ENCODE peak calls at places on chromosomes 6 and 20, in five cellular contexts. Q is neural progenitor cell; L is stimulated activated CD8-positive, alpha-beta memory T cell treated with anti-CD3 and anti-CD28 coated beads, Interleukin-4, amount 100 ng/mL, for 48 hours; I is COLO829; C is substantia nigra. Y is an unnamed sample.

GRCh38 chr20:36281785-36282380 is 24.3 kb upstream of the DLGAP4 start:
- DNase-seq in Q (no peak), L (peak; percentile 10), I (no peak), C (no peak), Y (no peak)

GRCh38 chr6:2938632-2939083 is 32.7 kb downstream of the SERPINB6 start:
- DNase-seq in Q (no peak), L (peak; percentile 25), I (no peak), C (no peak), Y (peak; percentile 0)

GRCh38 chr20:64053841-64054661 is 4.6 kb upstream of the SOX18 start:
- DNase-seq in Q (peak; percentile 74), L (no peak), I (no peak), C (no peak), Y (no peak)

GRCh38 chr20:48932375-48932941 is 10.9 kb downstream of the ARFGEF2 start:
- DNase-seq in Q (no peak), L (no peak), I (no peak), C (no peak), Y (no peak)

GRCh38 chr6:148868314-148868713 is 121.5 kb downstream of the UST start:
- DNase-seq in Q (no peak), L (no peak), I (no peak), C (no peak), Y (no peak)

GRCh38 chr20:30286157-30286556 is 971.3 kb upstream of the DEFB115 start:
- DNase-seq in Q (no peak), L (no peak), I (no peak), C (no peak), Y (no peak)

GRCh38 chr6:8857160-8857559 is 421.8 kb upstream of the SLC35B3 start:
- DNase-seq in Q (no peak), L (no peak), I (no peak), C (no peak), Y (no peak)

GRCh38 chr6:1767481-1768246 is 157.9 kb downstream of the FOXC1 start:
- DNase-seq in Q (no peak), L (no peak), I (no peak), C (no peak), Y (no peak)

GRCh38 chr6:83008631-83009030 is 57.0 kb downstream of the UBE3D start:
- DNase-seq in Q (no peak), L (no peak), I (no peak), C (no peak), Y (no peak)

GRCh38 chr6:36025260-36025931 is 955 bp upstream of the SLC26A8 start:
- DNase-seq in Q (no peak), L (no peak), I (no peak), C (no peak), Y (no peak)

GRCh38 chr6:26020983-26021349 is 58.4 kb downstream of the TRIM38 start:
- DNase-seq in Q (peak; percentile 64), L (peak; percentile 78), I (no peak), C (peak; percentile 43), Y (peak; percentile 40)

GRCh38 chr6:46134216-46134615 is 4.4 kb downstream of the ENPP4 start:
- DNase-seq in Q (peak; percentile 78), L (no peak), I (no peak), C (no peak), Y (no peak)

GRCh38 chr6:123901441-123901840 is 97.8 kb downstream of the NKAIN2 start:
- DNase-seq in Q (no peak), L (no peak), I (no peak), C (no peak), Y (no peak)

GRCh38 chr6:337782-338464 is 45.6 kb downstream of the DUSP22 start:
- DNase-seq in Q (no peak), L (peak; percentile 45), I (no peak), C (no peak), Y (no peak)

GRCh38 chr6:108566406-108566805 is 5.7 kb downstream of the FOXO3 start:
- DNase-seq in Q (no peak), L (no peak), I (no peak), C (no peak), Y (no peak)

GRCh38 chr20:46276531-46276930 is 31.8 kb downstream of the CDH22 start:
- DNase-seq in Q (no peak), L (no peak), I (no peak), C (no peak), Y (no peak)

GRCh38 chr20:26295006-26295405 is 598.4 kb upstream of the ZNF337 start:
- DNase-seq in Q (no peak), L (no peak), I (no peak), C (no peak), Y (no peak)

GRCh38 chr6:19032486-19033295 is 645.5 kb downstream of the RNF144B start:
- DNase-seq in Q (no peak), L (no peak), I (no peak), C (peak; percentile 31), Y (no peak)

GRCh38 chr6:1947922-1948321 is 297.5 kb downstream of the GMDS start:
- DNase-seq in Q (no peak), L (no peak), I (no peak), C (no peak), Y (no peak)

GRCh38 chr6:96611342-96611964 is 48.5 kb downstream of the FHL5 start:
- DNase-seq in Q (no peak), L (no peak), I (no peak), C (no peak), Y (no peak)

GRCh38 chr6:52577778-52578473 is 1.1 kb upstream of the TRAM2 start:
- DNase-seq in Q (no peak), L (no peak), I (no peak), C (no peak), Y (no peak)

Y was measured in posterior cingulate gyrus.